ENCODE peak calls at places on chromosome 1, in six cellular contexts. One of them, this sample, is unnamed.

GRCh38 chr1:221630236-221630635 is 111.7 kb downstream of the DUSP10 start:
- DNase-seq in fibroblast of lung: no peak
- DNase-seq in A549: no peak
- DNase-seq in heart left ventricle: no peak
- DNase-seq in brain microvascular endothelial cell: no peak
- DNase-seq in AG04450: no peak
- DNase-seq in this sample: no peak

GRCh38 chr1:62228883-62229187 is 34.2 kb downstream of the L1TD1 start:
- DNase-seq in fibroblast of lung: no peak
- DNase-seq in A549: no peak
- DNase-seq in heart left ventricle: no peak
- DNase-seq in brain microvascular endothelial cell: no peak
- DNase-seq in AG04450: no peak
- DNase-seq in this sample: no peak

GRCh38 chr1:201826830-201827229 is 2.1 kb upstream of the IPO9 start:
- DNase-seq in fibroblast of lung: peak
- DNase-seq in A549: no peak
- DNase-seq in heart left ventricle: no peak
- DNase-seq in brain microvascular endothelial cell: peak
- DNase-seq in AG04450: no peak
- DNase-seq in this sample: no peak

GRCh38 chr1:50720457-50721053 is 239.5 kb downstream of the FAF1 start:
- DNase-seq in fibroblast of lung: no peak
- DNase-seq in A549: no peak
- DNase-seq in heart left ventricle: no peak
- DNase-seq in brain microvascular endothelial cell: no peak
- DNase-seq in AG04450: no peak
- DNase-seq in this sample: no peak

GRCh38 chr1:31957701-31958674 is 19.8 kb upstream of the PTP4A2 start:
- DNase-seq in fibroblast of lung: no peak
- DNase-seq in A549: no peak
- DNase-seq in heart left ventricle: no peak
- DNase-seq in brain microvascular endothelial cell: no peak
- DNase-seq in AG04450: no peak
- DNase-seq in this sample: no peak

GRCh38 chr1:234579967-234580366 is 30.0 kb downstream of the IRF2BP2 start:
- DNase-seq in fibroblast of lung: no peak
- DNase-seq in A549: peak
- DNase-seq in heart left ventricle: no peak
- DNase-seq in brain microvascular endothelial cell: no peak
- DNase-seq in AG04450: no peak
- DNase-seq in this sample: no peak

GRCh38 chr1:230800891-230801290 is 53.7 kb downstream of the CAPN9 start:
- DNase-seq in fibroblast of lung: no peak
- DNase-seq in A549: no peak
- DNase-seq in heart left ventricle: no peak
- DNase-seq in brain microvascular endothelial cell: no peak
- DNase-seq in AG04450: no peak
- DNase-seq in this sample: no peak

GRCh38 chr1:182299728-182300581 is 91.6 kb downstream of the GLUL start:
- DNase-seq in fibroblast of lung: peak
- DNase-seq in A549: no peak
- DNase-seq in heart left ventricle: peak
- DNase-seq in brain microvascular endothelial cell: no peak
- DNase-seq in AG04450: no peak
- DNase-seq in this sample: no peak

GRCh38 chr1:186864296-186864695 is 35.5 kb downstream of the PLA2G4A start:
- DNase-seq in fibroblast of lung: peak
- DNase-seq in A549: no peak
- DNase-seq in heart left ventricle: no peak
- DNase-seq in brain microvascular endothelial cell: no peak
- DNase-seq in AG04450: no peak
- DNase-seq in this sample: no peak

DNA sequence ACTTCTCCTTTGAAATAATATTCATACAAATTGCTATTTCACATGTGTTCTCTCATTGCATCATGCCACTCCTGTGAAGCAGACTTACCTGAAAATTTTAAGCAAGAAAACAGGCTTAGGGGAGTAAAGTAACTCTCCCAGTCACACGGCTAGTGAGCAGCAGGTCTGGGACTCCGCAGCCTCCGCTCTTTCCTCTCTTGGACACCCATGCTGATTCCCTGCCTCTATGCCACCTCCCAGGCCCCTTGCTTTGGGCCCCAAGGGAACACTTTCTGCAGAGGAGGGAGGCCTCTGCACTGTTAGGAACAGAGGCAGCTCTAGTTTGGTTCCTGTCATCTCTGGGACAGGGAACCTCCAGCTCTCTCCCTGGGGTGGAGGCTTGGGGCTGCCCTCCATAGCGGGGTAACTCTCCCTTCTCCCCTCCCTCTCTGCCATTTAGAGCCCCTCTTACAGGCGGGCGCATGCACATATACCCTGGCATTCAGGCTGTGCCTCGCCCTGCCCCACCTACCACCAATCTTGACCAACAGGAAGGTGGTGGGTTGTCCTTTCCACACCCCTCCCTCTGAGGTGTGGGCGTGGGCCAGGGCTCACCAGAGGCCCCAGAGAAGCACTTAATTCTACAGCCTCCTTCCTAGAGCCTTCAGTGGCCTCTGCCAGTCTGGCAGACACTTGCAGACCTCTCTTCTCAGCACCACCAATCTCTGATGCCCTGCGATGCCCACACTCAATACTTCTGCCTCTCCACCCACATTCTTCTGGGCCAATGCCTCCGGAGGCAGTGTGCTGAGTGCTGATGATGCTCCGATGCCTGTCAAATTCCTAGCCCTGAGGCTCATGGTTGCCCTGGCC is at the start of gene RXFP4:
- DNase-seq in fibroblast of lung: peak
- DNase-seq in A549: no peak
- DNase-seq in heart left ventricle: no peak
- DNase-seq in brain microvascular endothelial cell: no peak
- DNase-seq in AG04450: no peak
- DNase-seq in this sample: no peak
- TF ChIP-seq CTCF in fibroblast of lung: no peak
- TF ChIP-seq CTCF in A549: no peak
- TF ChIP-seq CTCF in heart left ventricle: no peak
- TF ChIP-seq CTCF in brain microvascular endothelial cell: no peak
- TF ChIP-seq CTCF in AG04450: no peak
- TF ChIP-seq CTCF in this sample: no peak

DNA sequence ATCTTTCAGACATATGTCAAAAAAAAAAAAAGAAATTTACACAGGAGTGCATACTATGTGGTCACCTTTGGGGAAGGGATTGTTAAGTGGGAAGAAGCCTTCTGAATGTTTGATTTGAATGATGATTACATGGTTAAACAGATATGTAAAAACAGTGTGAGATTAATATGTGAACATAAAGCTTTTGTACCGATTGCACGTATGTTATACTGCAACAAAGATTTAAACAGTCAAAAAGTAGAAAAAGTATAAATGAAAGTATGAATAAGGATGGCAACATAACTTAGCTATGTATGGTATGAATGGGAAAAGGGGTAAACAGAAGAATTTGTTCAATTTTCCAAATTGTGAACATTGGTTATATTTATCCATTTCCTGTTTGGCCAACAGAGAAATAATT is 10.0 kb upstream of the PLPP3 start:
- DNase-seq in fibroblast of lung: no peak
- DNase-seq in A549: no peak
- DNase-seq in heart left ventricle: no peak
- DNase-seq in brain microvascular endothelial cell: no peak
- DNase-seq in AG04450: no peak
- DNase-seq in this sample: no peak
- H3K4me3 ChIP-seq in fibroblast of lung: no peak
- H3K4me3 ChIP-seq in A549: no peak
- H3K4me3 ChIP-seq in heart left ventricle: no peak
- H3K4me3 ChIP-seq in brain microvascular endothelial cell: no peak
- H3K4me3 ChIP-seq in AG04450: no peak
- H3K4me3 ChIP-seq in this sample: no peak

DNA sequence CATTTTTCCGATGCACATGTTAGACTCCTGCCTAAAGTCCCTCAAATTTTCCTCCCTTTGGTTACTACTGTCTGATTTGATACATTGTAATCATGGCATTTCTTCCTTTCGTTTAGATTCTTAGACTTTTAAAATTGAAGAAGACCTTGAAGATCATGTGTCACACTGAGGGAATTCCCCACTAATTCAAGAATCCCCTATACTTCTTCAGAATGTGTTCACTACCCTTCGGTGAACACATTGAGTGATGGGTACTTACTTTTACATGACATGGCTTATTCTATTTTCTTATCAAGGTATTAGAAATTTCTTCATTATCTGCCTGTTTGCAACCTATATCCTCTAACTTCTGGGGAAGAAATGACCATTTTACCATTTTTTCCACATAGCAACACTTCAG is 85.9 kb downstream of the LHX8 start:
- DNase-seq in fibroblast of lung: no peak
- DNase-seq in A549: no peak
- DNase-seq in heart left ventricle: no peak
- DNase-seq in brain microvascular endothelial cell: no peak
- DNase-seq in AG04450: no peak
- DNase-seq in this sample: no peak
- TF ChIP-seq CTCF in fibroblast of lung: no peak
- TF ChIP-seq CTCF in A549: no peak
- TF ChIP-seq CTCF in heart left ventricle: no peak
- TF ChIP-seq CTCF in brain microvascular endothelial cell: no peak
- TF ChIP-seq CTCF in AG04450: no peak
- TF ChIP-seq CTCF in this sample: no peak

GRCh38 chr1:167784876-167785550 is 63.2 kb downstream of the MPZL1 start:
- DNase-seq in fibroblast of lung: no peak
- DNase-seq in A549: no peak
- DNase-seq in heart left ventricle: no peak
- DNase-seq in brain microvascular endothelial cell: no peak
- DNase-seq in AG04450: no peak
- DNase-seq in this sample: no peak

GRCh38 chr1:167790117-167790516 is 68.3 kb downstream of the MPZL1 start:
- DNase-seq in fibroblast of lung: no peak
- DNase-seq in A549: no peak
- DNase-seq in heart left ventricle: no peak
- DNase-seq in brain microvascular endothelial cell: no peak
- DNase-seq in AG04450: no peak
- DNase-seq in this sample: no peak

GRCh38 chr1:167791281-167792209 is 69.8 kb downstream of the MPZL1 start:
- DNase-seq in fibroblast of lung: peak
- DNase-seq in A549: no peak
- DNase-seq in heart left ventricle: no peak
- DNase-seq in brain microvascular endothelial cell: peak
- DNase-seq in AG04450: peak
- DNase-seq in this sample: peak

GRCh38 chr1:167786502-167786901 is 64.7 kb downstream of the MPZL1 start:
- DNase-seq in fibroblast of lung: no peak
- DNase-seq in A549: no peak
- DNase-seq in heart left ventricle: no peak
- DNase-seq in brain microvascular endothelial cell: no peak
- DNase-seq in AG04450: no peak
- DNase-seq in this sample: no peak

DNA sequence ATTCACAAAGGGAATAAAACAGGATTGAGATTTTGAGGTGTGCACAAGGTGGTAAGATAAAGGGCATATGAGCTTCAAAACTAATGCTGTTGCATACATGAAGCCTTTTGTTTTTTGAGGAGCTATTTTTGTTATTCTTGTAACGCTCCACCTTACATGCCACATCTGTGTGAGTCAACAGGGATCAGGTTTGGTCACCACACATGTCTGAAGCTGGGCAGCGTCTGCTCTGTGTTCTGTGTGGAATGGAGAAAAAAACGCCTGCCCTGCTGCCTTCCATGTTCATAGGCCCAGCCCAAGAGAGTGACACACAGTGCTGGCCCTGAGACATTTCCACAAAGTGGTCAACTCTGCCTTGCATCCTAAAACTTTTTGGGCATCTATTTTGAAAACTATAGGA is 67.7 kb downstream of the MPZL1 start:
- DNase-seq in fibroblast of lung: no peak
- DNase-seq in A549: no peak
- DNase-seq in heart left ventricle: no peak
- DNase-seq in brain microvascular endothelial cell: peak
- DNase-seq in AG04450: no peak
- DNase-seq in this sample: no peak
- H3K4me3 ChIP-seq in fibroblast of lung: no peak
- H3K4me3 ChIP-seq in A549: no peak
- H3K4me3 ChIP-seq in heart left ventricle: no peak
- H3K4me3 ChIP-seq in brain microvascular endothelial cell: no peak
- H3K4me3 ChIP-seq in AG04450: no peak
- H3K4me3 ChIP-seq in this sample: no peak

GRCh38 chr1:227257964-227258363 is 60.3 kb downstream of the CDC42BPA start:
- DNase-seq in fibroblast of lung: no peak
- DNase-seq in A549: no peak
- DNase-seq in heart left ventricle: no peak
- DNase-seq in brain microvascular endothelial cell: no peak
- DNase-seq in AG04450: no peak
- DNase-seq in this sample: no peak
- TF ChIP-seq CTCF in fibroblast of lung: no peak
- TF ChIP-seq CTCF in A549: peak
- TF ChIP-seq CTCF in heart left ventricle: no peak
- TF ChIP-seq CTCF in brain microvascular endothelial cell: peak
- TF ChIP-seq CTCF in AG04450: no peak
- TF ChIP-seq CTCF in this sample: no peak